ENCODE peak calls at places on chromosomes 3 and 15, in four cellular contexts. I is HepG2, Z is HCT116, T is K562. C is an unnamed sample.

GRCh38 chr3:43327184-43327950 is 41.0 kb downstream of the SNRK start:
- DNase-seq in I (no peak), Z (no peak), T (no peak), C (no peak)

GRCh38 chr3:49792371-49793150 is 6.2 kb upstream of the IP6K1 start:
- DNase-seq in I (no peak), Z (no peak), T (no peak), C (no peak)

GRCh38 chr3:70982700-70983140 is 600.8 kb downstream of the FOXP1 start:
- DNase-seq in I (no peak), Z (peak; percentile 71), T (no peak), C (peak; percentile 38)

GRCh38 chr3:61996351-61996750 is 377.0 kb downstream of the FEZF2 start:
- DNase-seq in I (no peak), Z (no peak), T (no peak), C (no peak)

GRCh38 chr3:194204793-194205065 is 68.8 kb downstream of the HES1 start:
- DNase-seq in I (no peak), Z (no peak), T (no peak), C (no peak)

GRCh38 chr15:41848595-41848994 is 9.9 kb downstream of the PLA2G4B start:
- DNase-seq in I (no peak), Z (no peak), T (peak; percentile 34), C (no peak)

GRCh38 chr3:96466441-96466840 is 348.0 kb upstream of the EPHA6 start:
- DNase-seq in I (no peak), Z (no peak), T (no peak), C (no peak)

GRCh38 chr3:141659821-141660597 is 78.1 kb upstream of the RNF7 start:
- DNase-seq in I (no peak), Z (no peak), T (peak; percentile 47), C (no peak)

GRCh38 chr15:37586976-37587375 is 347.5 kb upstream of the TMCO5A start:
- DNase-seq in I (no peak), Z (no peak), T (no peak), C (no peak)

GRCh38 chr15:45276851-45277250 is 24.8 kb downstream of the SLC28A2 start:
- DNase-seq in I (peak; percentile 50), Z (no peak), T (peak; percentile 31), C (no peak)

GRCh38 chr3:141845407-141846049 is 30.9 kb upstream of the ATP1B3 start:
- DNase-seq in I (no peak), Z (no peak), T (peak; percentile 57), C (no peak)

GRCh38 chr15:58513681-58514336 is 82.0 kb downstream of the LIPC start:
- DNase-seq in I (no peak), Z (no peak), T (no peak), C (no peak)

GRCh38 chr3:13885704-13886010 is 5.8 kb upstream of the WNT7A start:
- DNase-seq in I (no peak), Z (no peak), T (no peak), C (no peak)

GRCh38 chr3:117036259-117036799 is 326.8 kb downstream of the TUSC7 start:
- DNase-seq in I (no peak), Z (no peak), T (no peak), C (no peak)

GRCh38 chr15:41494922-41495735 is 1.5 kb downstream of the ITPKA start:
- DNase-seq in I (no peak), Z (no peak), T (peak; percentile 70), C (no peak)

GRCh38 chr3:129318921-129319320 is 40.3 kb downstream of the HMCES start:
- DNase-seq in I (no peak), Z (no peak), T (no peak), C (no peak)

GRCh38 chr3:10620833-10621082 is 115.4 kb upstream of the ATP2B2 start:
- DNase-seq in I (no peak), Z (no peak), T (no peak), C (no peak)

GRCh38 chr15:66985653-66986052 is 79.7 kb upstream of the SMAD3 start:
- DNase-seq in I (no peak), Z (no peak), T (no peak), C (no peak)

GRCh38 chr15:45469027-45469426 is 53.5 kb downstream of the SLC30A4 start:
- DNase-seq in I (no peak), Z (no peak), T (no peak), C (no peak)

GRCh38 chr15:52428297-52428696 is 100.4 kb downstream of the MYO5A start:
- DNase-seq in I (no peak), Z (no peak), T (no peak), C (no peak)

GRCh38 chr15:69757186-69757585 is 304.6 kb downstream of the RPLP1 start:
- DNase-seq in I (no peak), Z (no peak), T (no peak), C (no peak)

GRCh38 chr15:87604857-87605446 is 651.6 kb downstream of the NTRK3 start:
- DNase-seq in I (no peak), Z (no peak), T (peak; percentile 37), C (no peak)
- TF ChIP-seq TCF7L2 in I (no peak), Z (no peak), T (no peak), C (no peak)

GRCh38 chr3:63333815-63334214 is 55.7 kb downstream of the SYNPR start:
- DNase-seq in I (no peak), Z (no peak), T (no peak), C (no peak)
- H3K27ac ChIP-seq in I (no peak overlapping the region), Z (no peak overlapping the region), T (no peak overlapping the region), C (no peak overlapping the region)

GRCh38 chr15:63473999-63474809 is 30.2 kb upstream of the USP3 start:
- DNase-seq in I (peak; percentile 99), Z (no peak), T (no peak), C (no peak)

GRCh38 chr15:63474810-63475316 is 29.5 kb upstream of the USP3 start:
- DNase-seq in I (peak; percentile 60), Z (no peak), T (no peak), C (no peak)

GRCh38 chr15:63473749-63473998 is 30.7 kb upstream of the USP3 start:
- DNase-seq in I (no peak), Z (no peak), T (no peak), C (no peak)

GRCh38 chr15:63475670-63476069 is 28.7 kb upstream of the USP3 start:
- DNase-seq in I (no peak), Z (no peak), T (no peak), C (no peak)

DNA sequence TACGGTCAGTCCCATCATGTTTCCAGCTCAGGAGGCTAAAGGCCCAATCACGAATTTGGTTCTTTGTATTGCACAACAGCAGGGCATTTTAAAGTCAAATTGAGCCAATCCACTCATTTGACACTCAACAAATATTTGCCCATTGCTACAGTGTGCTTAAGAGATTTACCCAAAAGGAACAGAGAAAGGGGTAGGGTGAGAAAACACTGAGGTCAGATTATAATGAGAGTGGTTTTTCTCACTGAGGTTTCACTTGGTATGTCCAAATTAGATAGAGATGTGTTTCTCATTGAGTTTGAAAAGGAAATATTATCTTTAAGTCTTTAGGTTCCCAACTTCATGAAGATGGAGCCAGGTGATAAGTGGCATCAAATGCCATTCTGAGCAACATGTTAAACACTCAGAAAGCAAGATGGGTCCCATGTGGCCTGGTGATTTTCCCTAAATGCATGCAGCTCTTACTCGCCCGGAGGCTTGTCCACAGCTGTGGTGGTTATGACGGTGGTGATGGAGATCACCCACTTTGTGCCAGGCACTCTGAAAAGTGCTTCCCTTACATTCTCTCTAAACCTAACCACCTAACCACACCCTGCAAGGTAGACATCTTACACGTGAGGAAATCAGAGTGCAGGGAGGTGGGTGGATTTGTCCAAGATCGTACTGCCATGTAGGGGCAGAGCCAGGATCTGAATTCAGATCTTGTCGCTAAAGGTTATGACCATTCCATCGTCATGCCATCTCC is 31.2 kb upstream of the USP3 start:
- DNase-seq in I (peak; percentile 85), Z (no peak), T (no peak), C (no peak)
- TF ChIP-seq REST in I (no peak), Z (no peak), T (no peak), C (no peak)

GRCh38 chr3:33729993-33730392 is 11.9 kb upstream of the CLASP2 start:
- DNase-seq in I (no peak), Z (no peak), T (no peak), C (no peak)

GRCh38 chr3:33737146-33737545 is 19.1 kb upstream of the CLASP2 start:
- DNase-seq in I (no peak), Z (no peak), T (no peak), C (no peak)

GRCh38 chr3:33732394-33732793 is 14.3 kb upstream of the CLASP2 start:
- DNase-seq in I (peak; percentile 5), Z (no peak), T (no peak), C (no peak)
- TF ChIP-seq TCF7L2 in I (no peak), Z (no peak), T (no peak), C (no peak)

GRCh38 chr3:123634149-123635051 is 49.5 kb upstream of the HACD2 start:
- DNase-seq in I (no peak), Z (no peak), T (no peak), C (no peak)

GRCh38 chr3:123636431-123636841 is 51.6 kb upstream of the HACD2 start:
- DNase-seq in I (no peak), Z (no peak), T (peak; percentile 82), C (no peak)

GRCh38 chr3:123635220-123635619 is 50.4 kb upstream of the HACD2 start:
- DNase-seq in I (no peak), Z (no peak), T (no peak), C (no peak)

GRCh38 chr3:123637131-123637530 is 52.3 kb upstream of the HACD2 start:
- DNase-seq in I (no peak), Z (no peak), T (no peak), C (no peak)

DNA sequence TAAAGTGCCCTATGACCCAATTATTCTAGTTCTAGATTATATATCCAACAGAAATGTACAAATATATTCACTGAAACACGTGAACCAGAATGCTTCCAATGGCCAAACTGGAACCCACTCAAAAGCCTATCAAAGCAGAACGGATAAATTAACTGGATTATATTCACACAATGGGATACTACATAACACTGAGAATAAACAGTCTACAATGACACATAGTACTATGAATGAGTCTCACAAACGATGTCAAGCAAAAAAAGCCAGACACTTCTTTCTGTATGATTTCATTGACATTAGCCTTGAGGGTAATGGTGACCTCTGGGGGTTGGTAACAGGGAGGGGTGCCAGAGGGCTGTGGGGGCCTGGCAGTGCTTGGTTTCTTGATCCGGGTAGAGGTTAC is 50.9 kb upstream of the HACD2 start:
- DNase-seq in I (no peak), Z (no peak), T (no peak), C (no peak)
- H3K27ac ChIP-seq in I (no peak overlapping the region), Z (no peak overlapping the region), T (no peak overlapping the region), C (no peak overlapping the region)

GRCh38 chr3:87001699-87002098 is 10.8 kb upstream of the VGLL3 start:
- DNase-seq in I (no peak), Z (no peak), T (no peak), C (no peak)
- TF ChIP-seq REST in I (no peak), Z (no peak), T (no peak), C (no peak)

C was measured in Panc1.